ENCODE peak calls at places on chromosome 17, in six cellular contexts. S is upper lobe of left lung, A is prostate gland, U is colonic mucosa, B is uterus, Y is ascending aorta. C is an unnamed sample.

GRCh38 chr17:72363336-72363620 is 242.5 kb downstream of the SOX9 start:
- DNase-seq in S (no peak), A (no peak), U (no peak), B (no peak), Y (no peak), C (no peak)

GRCh38 chr17:74176546-74177001 is 26.9 kb upstream of the RPL38 start:
- DNase-seq in S (no peak), A (peak; percentile 32), U (peak; percentile 64), B (peak; percentile 42), Y (no peak), C (no peak)

GRCh38 chr17:869567-870530 is 87.7 kb downstream of the MRM3 start:
- DNase-seq in S (no peak), A (peak; percentile 55), U (no peak), B (peak; percentile 66), Y (no peak), C (peak; percentile 84)

GRCh38 chr17:76262732-76263344 is 2.3 kb upstream of the UBALD2 start:
- DNase-seq in S (peak; percentile 61), A (peak; percentile 71), U (peak; percentile 82), B (no peak), Y (no peak), C (no peak)

GRCh38 chr17:62819511-62820221 is 11.6 kb upstream of the MARCHF10 start:
- DNase-seq in S (no peak), A (peak; percentile 85), U (no peak), B (peak; percentile 62), Y (peak; percentile 56), C (peak; percentile 79)

GRCh38 chr17:74426551-74427047 is 5.3 kb upstream of the GPRC5C start:
- DNase-seq in S (no peak), A (no peak), U (no peak), B (no peak), Y (no peak), C (no peak)

GRCh38 chr17:82023447-82024241 is 539 bp downstream of the LRRC45 start:
- DNase-seq in S (peak; percentile 58), A (no peak), U (no peak), B (no peak), Y (no peak), C (no peak)

GRCh38 chr17:18231156-18231555 is 5.7 kb downstream of the LLGL1 start:
- DNase-seq in S (no peak), A (no peak), U (no peak), B (no peak), Y (no peak), C (no peak)

GRCh38 chr17:44467108-44467507 is 36.1 kb downstream of the GPATCH8 start:
- DNase-seq in S (no peak), A (no peak), U (no peak), B (no peak), Y (no peak), C (no peak)

GRCh38 chr17:39756376-39757079 is 18.8 kb downstream of the GRB7 start:
- DNase-seq in S (no peak), A (no peak), U (no peak), B (no peak), Y (no peak), C (peak; percentile 24)

GRCh38 chr17:9427460-9428315 is 147.9 kb downstream of the STX8 start:
- DNase-seq in S (no peak), A (no peak), U (no peak), B (no peak), Y (no peak), C (no peak)

GRCh38 chr17:81510798-81511549 is 1.6 kb downstream of the ACTG1 start:
- DNase-seq in S (peak; percentile 82), A (no peak), U (peak; percentile 39), B (no peak), Y (no peak), C (peak; percentile 75)

GRCh38 chr17:27430882-27431491 is 25.3 kb upstream of the KSR1 start:
- DNase-seq in S (peak; percentile 37), A (no peak), U (peak; percentile 42), B (no peak), Y (no peak), C (no peak)

GRCh38 chr17:45641541-45641940 is 142.6 kb upstream of the CRHR1 start:
- DNase-seq in S (peak; percentile 41), A (no peak), U (no peak), B (no peak), Y (no peak), C (no peak)

GRCh38 chr17:29929006-29929543 is 953 bp downstream of the SSH2 start:
- DNase-seq in S (no peak), A (peak; percentile 10), U (peak; percentile 61), B (no peak), Y (no peak), C (no peak)

DNA sequence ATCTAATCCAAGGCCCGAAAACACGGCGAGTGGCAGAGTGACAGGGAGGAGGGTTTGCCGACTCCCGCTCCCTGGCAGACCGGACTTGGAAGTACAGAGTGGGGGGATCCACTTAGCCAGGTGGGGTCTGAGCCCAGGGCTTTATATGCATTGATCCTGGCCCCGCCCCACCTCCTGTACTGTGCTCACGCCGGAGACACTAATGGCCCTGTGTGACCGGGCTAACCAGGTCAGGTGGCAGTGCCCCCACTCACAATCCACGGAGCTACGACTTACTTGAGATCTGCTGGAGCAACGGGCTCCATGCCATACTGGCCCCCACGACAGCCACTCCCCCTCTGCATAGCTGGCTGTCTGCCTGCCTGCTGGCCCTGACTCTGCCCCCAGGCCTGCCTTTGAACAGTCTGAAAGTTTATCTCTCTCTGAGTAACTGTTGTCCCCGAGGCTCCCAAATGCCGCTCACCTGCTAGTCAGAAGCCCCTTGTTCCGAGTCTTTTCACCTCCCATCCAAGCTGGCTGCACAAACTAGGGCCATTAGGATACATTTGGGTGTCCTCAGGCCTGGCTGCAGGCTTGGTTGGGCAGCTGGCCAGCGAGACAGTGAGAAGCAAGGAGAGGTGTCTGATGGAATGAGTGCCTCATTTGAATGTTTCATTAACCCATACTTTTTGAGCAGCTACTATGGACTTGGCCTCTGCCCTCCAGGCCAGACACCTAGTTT is 28.0 kb downstream of the CACNA1G start:
- DNase-seq in S (peak; percentile 33), A (no peak), U (no peak), B (no peak), Y (no peak), C (no peak)
- TF ChIP-seq CTCF in S (no peak), A (no peak), U (no peak), B (no peak), Y (no peak), C (no peak)

GRCh38 chr17:58330997-58331814 is 2.6 kb upstream of the TSPOAP1 start:
- DNase-seq in S (peak; percentile 86), A (no peak), U (peak; percentile 57), B (no peak), Y (no peak), C (no peak)

GRCh38 chr17:58329035-58329807 is 626 bp upstream of the TSPOAP1 start:
- DNase-seq in S (no peak), A (no peak), U (no peak), B (no peak), Y (peak; percentile 40), C (no peak)

GRCh38 chr17:58331815-58332719 is 3.5 kb upstream of the TSPOAP1 start:
- DNase-seq in S (peak; percentile 95), A (no peak), U (peak; percentile 70), B (peak; percentile 32), Y (peak; percentile 52), C (no peak)

GRCh38 chr17:58329808-58330543 is 1.4 kb upstream of the TSPOAP1 start:
- DNase-seq in S (no peak), A (no peak), U (no peak), B (no peak), Y (no peak), C (no peak)

GRCh38 chr17:58330544-58330996 is 2.0 kb upstream of the TSPOAP1 start:
- DNase-seq in S (no peak), A (no peak), U (no peak), B (no peak), Y (no peak), C (no peak)
- H3K4me3 ChIP-seq in S (peak overlapping the region; percentile 33), A (no peak overlapping the region), U (peak overlapping the region; percentile 48), B (no peak overlapping the region), Y (peak overlapping the region; percentile 62), C (peak overlapping the region; percentile 61)

DNA sequence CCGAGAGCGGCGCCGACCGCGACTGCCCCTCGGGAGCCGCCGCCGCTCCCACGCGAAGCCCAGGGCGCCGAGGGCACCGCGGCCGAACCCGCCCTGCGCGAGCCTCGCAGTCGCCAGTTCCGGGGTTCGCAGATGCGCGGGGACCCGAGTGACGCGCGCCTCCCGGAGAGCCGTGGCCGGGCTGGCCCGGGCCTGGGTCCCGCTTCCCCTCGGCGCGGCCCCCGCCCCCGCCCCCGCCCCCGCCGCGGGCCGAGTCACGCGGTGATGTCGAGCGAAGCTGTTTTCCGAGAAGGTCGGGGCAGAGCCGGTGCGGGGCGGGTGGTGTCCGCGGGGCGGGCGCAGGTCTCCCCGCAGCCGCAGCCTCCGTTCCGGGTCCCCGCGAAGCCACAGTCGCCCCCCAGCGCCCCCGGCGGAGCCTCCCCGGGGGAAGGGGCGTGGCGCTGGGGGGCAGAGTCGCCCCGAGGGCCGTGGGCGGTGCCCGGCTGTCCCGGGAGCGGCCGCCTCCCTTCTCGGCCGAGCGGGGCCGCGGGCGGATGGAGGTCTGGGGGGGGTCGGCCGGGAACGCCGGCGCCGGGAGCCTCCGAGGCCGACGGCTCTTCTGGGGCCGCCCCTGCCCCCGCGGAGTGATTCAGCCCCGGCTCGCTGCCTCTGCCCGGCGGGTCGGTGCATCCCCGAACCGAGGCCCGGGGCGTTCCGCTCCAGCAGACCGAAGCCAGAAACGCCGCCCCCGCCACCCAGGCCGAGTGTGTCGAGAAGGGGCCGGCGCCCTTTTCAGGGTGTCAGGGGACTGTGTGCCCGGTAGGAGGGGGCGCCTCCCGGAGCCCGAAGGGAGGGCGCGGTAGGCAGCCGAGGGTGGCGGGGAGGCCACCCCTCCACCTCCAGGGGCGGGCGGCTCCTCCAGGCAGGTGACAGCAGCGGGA is 1.5 kb downstream of the METRNL start:
- DNase-seq in S (peak; percentile 94), A (no peak), U (peak; percentile 53), B (peak; percentile 53), Y (no peak), C (no peak)
- H3K27ac ChIP-seq in S (peak overlapping the region; percentile 75), A (peak overlapping the region; percentile 53), U (peak overlapping the region; percentile 82), B (peak overlapping the region; percentile 80), Y (peak overlapping the region; percentile 92), C (peak overlapping the region; percentile 98)

GRCh38 chr17:6381526-6382135 is 53.3 kb downstream of the AIPL1 start:
- DNase-seq in S (no peak), A (no peak), U (no peak), B (no peak), Y (no peak), C (no peak)

GRCh38 chr17:6377906-6378305 is 57.0 kb downstream of the AIPL1 start:
- DNase-seq in S (no peak), A (no peak), U (no peak), B (no peak), Y (no peak), C (no peak)

GRCh38 chr17:6376901-6377300 is 58.0 kb downstream of the AIPL1 start:
- DNase-seq in S (no peak), A (no peak), U (no peak), B (no peak), Y (no peak), C (no peak)

GRCh38 chr17:6384481-6384880 is 50.4 kb downstream of the AIPL1 start:
- DNase-seq in S (no peak), A (no peak), U (no peak), B (no peak), Y (no peak), C (no peak)

DNA sequence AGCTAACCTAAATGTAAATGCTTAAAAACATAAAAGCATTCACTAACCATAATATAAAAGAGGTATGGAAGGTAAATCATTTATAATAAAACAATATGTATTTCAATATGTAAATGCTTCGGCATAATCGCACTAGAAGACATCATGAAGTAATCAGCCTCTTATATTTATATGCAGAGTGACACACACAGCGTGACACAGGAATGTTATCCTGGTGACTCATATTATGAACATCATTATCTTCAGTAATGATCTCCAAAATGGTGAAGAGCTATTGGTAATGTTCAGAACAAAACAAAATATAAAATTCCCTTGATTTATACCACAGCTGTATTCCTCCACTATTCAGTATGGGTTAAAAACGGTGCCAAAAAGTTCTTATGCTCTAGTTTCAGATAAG is 53.9 kb downstream of the AIPL1 start:
- DNase-seq in S (no peak), A (no peak), U (no peak), B (no peak), Y (no peak), C (no peak)
- TF ChIP-seq CTCF in S (no peak), A (no peak), U (no peak), B (no peak), Y (no peak), C (no peak)